ENCODE peak calls at places on chromosomes 1 and 21, in ten cellular contexts. E is GM23248; H is stimulated activated CD4-positive, alpha-beta T cell treated with anti-CD3 and anti-CD28 coated beads, Interleukin-15, amount 100 ng/mL, for 1 hour; R is NCI-H1694; L is activated T-helper 1 cell treated with anti-CD3 and anti-CD28 coated beads, Interleukin-2, amount 50 U/mL, for 16 hours; W is T-helper 22 cell; U is activated naive CD8-positive, alpha-beta T cell treated with anti-CD3 and anti-CD28 coated beads for 36 hours; Z is GM20000; Q is ELR; T is iPS-NIHi11. C is an unnamed sample.

GRCh38 chr1:32754282-32755097 is 51.9 kb upstream of the SYNC start:
- DNase-seq in E (peak; percentile 59), H (peak; percentile 22), R (no peak), L (peak; percentile 48), W (peak; percentile 18), U (peak; percentile 51), Z (no peak), Q (peak; percentile 31), T (peak; percentile 70), C (peak; percentile 86)

GRCh38 chr1:184260382-184260781 is 126.4 kb upstream of the C1orf21 start:
- DNase-seq in E (peak; percentile 85), H (no peak), R (no peak), L (no peak), W (no peak), U (no peak), Z (no peak), Q (peak; percentile 86), T (no peak), C (no peak)

GRCh38 chr1:118989878-118990378 is 1.8 kb upstream of the TBX15 start:
- DNase-seq in E (peak; percentile 96), H (no peak), R (no peak), L (no peak), W (no peak), U (no peak), Z (no peak), Q (no peak), T (peak; percentile 50), C (no peak)

GRCh38 chr1:178060789-178061556 is 32.9 kb upstream of the RASAL2 start:
- DNase-seq in E (peak; percentile 90), H (no peak), R (no peak), L (no peak), W (no peak), U (no peak), Z (no peak), Q (peak; percentile 76), T (peak; percentile 57), C (peak; percentile 92)

GRCh38 chr21:35284199-35284598 is 235.1 kb upstream of the RUNX1 start:
- DNase-seq in E (peak; percentile 7), H (no peak), R (no peak), L (no peak), W (no peak), U (no peak), Z (no peak), Q (no peak), T (no peak), C (no peak)

GRCh38 chr1:53982034-53982761 is 35.8 kb downstream of the LDLRAD1 start:
- DNase-seq in E (peak; percentile 68), H (no peak), R (no peak), L (no peak), W (no peak), U (no peak), Z (no peak), Q (peak; percentile 63), T (peak; percentile 78), C (peak; percentile 87)

GRCh38 chr1:62995173-62995572 is 211.2 kb downstream of the ATG4C start:
- DNase-seq in E (no peak), H (no peak), R (no peak), L (no peak), W (no peak), U (no peak), Z (no peak), Q (no peak), T (no peak), C (no peak)

GRCh38 chr1:237759371-237759770 is 131.4 kb downstream of the ZP4 start:
- DNase-seq in E (no peak), H (no peak), R (no peak), L (no peak), W (no peak), U (no peak), Z (no peak), Q (peak; percentile 86), T (no peak), C (no peak)

GRCh38 chr1:56631901-56632300 is 13.2 kb upstream of the PRKAA2 start:
- DNase-seq in E (no peak), H (no peak), R (no peak), L (no peak), W (no peak), U (no peak), Z (no peak), Q (no peak), T (no peak), C (no peak)

GRCh38 chr1:235901461-235901860 is 34.8 kb upstream of the LYST start:
- DNase-seq in E (peak; percentile 60), H (no peak), R (no peak), L (no peak), W (no peak), U (no peak), Z (no peak), Q (peak; percentile 75), T (no peak), C (no peak)

GRCh38 chr1:216542263-216542662 is 119.0 kb upstream of the USH2A start:
- DNase-seq in E (no peak), H (no peak), R (no peak), L (no peak), W (no peak), U (no peak), Z (no peak), Q (no peak), T (no peak), C (no peak)

GRCh38 chr1:116716391-116716790 is 37.8 kb upstream of the CD2 start:
- DNase-seq in E (no peak), H (no peak), R (no peak), L (no peak), W (no peak), U (no peak), Z (no peak), Q (no peak), T (no peak), C (no peak)

GRCh38 chr1:108708726-108709660 is 3.7 kb upstream of the FNDC7 start:
- DNase-seq in E (no peak), H (peak; percentile 14), R (no peak), L (peak; percentile 32), W (peak; percentile 34), U (peak; percentile 55), Z (peak; percentile 15), Q (peak; percentile 24), T (peak; percentile 43), C (no peak)

GRCh38 chr1:31575373-31576140 is 758 bp upstream of the TINAGL1 start:
- DNase-seq in E (no peak), H (no peak), R (no peak), L (no peak), W (no peak), U (no peak), Z (no peak), Q (no peak), T (no peak), C (no peak)

GRCh38 chr1:198272492-198272891 is 115.7 kb downstream of the NEK7 start:
- DNase-seq in E (peak; percentile 40), H (no peak), R (no peak), L (no peak), W (no peak), U (no peak), Z (no peak), Q (no peak), T (no peak), C (no peak)

GRCh38 chr1:220808501-220809186 is 21.9 kb downstream of the MTARC1 start:
- DNase-seq in E (no peak), H (no peak), R (no peak), L (no peak), W (no peak), U (no peak), Z (no peak), Q (no peak), T (no peak), C (no peak)

GRCh38 chr1:175394739-175395138 is 202.2 kb upstream of the KIAA0040 start:
- DNase-seq in E (no peak), H (no peak), R (peak; percentile 58), L (no peak), W (no peak), U (no peak), Z (no peak), Q (no peak), T (no peak), C (no peak)

GRCh38 chr1:4960336-4960735 is 305.9 kb downstream of the AJAP1 start:
- DNase-seq in E (no peak), H (no peak), R (no peak), L (no peak), W (no peak), U (no peak), Z (no peak), Q (no peak), T (no peak), C (no peak)

GRCh38 chr1:195591917-195592672 is 1016.1 kb downstream of the KCNT2 start:
- DNase-seq in E (peak; percentile 89), H (no peak), R (no peak), L (no peak), W (no peak), U (no peak), Z (no peak), Q (peak; percentile 97), T (no peak), C (no peak)

GRCh38 chr1:55696181-55696580 is 481.0 kb upstream of the USP24 start:
- DNase-seq in E (peak; percentile 97), H (no peak), R (no peak), L (no peak), W (no peak), U (no peak), Z (no peak), Q (peak; percentile 96), T (no peak), C (no peak)

GRCh38 chr1:29521438-29521715 is 285.1 kb downstream of the PTPRU start:
- DNase-seq in E (no peak), H (no peak), R (no peak), L (no peak), W (no peak), U (no peak), Z (no peak), Q (no peak), T (no peak), C (no peak)

GRCh38 chr1:41516168-41516961 is 31.9 kb upstream of the EDN2 start:
- DNase-seq in E (peak; percentile 89), H (peak; percentile 52), R (peak; percentile 62), L (peak; percentile 33), W (no peak), U (peak; percentile 71), Z (peak; percentile 94), Q (peak; percentile 76), T (peak; percentile 98), C (peak; percentile 87)

GRCh38 chr21:42439284-42440186 is 35.8 kb downstream of the UBASH3A start:
- DNase-seq in E (no peak), H (no peak), R (no peak), L (no peak), W (no peak), U (peak; percentile 66), Z (peak; percentile 45), Q (no peak), T (no peak), C (no peak)

GRCh38 chr1:209565759-209566678 is 17.5 kb upstream of the CAMK1G start:
- DNase-seq in E (peak; percentile 86), H (peak; percentile 42), R (peak; percentile 94), L (peak; percentile 42), W (peak; percentile 30), U (peak; percentile 64), Z (peak; percentile 74), Q (peak; percentile 90), T (peak; percentile 79), C (peak; percentile 96)

GRCh38 chr1:228271701-228272251 is 63.9 kb downstream of the OBSCN start:
- DNase-seq in E (no peak), H (no peak), R (no peak), L (no peak), W (no peak), U (no peak), Z (no peak), Q (no peak), T (no peak), C (no peak)

GRCh38 chr1:156152628-156153027 is 757 bp upstream of the SEMA4A start:
- DNase-seq in E (no peak), H (no peak), R (no peak), L (no peak), W (no peak), U (no peak), Z (no peak), Q (peak; percentile 52), T (no peak), C (no peak)

GRCh38 chr1:153944005-153944821 is 2.3 kb downstream of the DENND4B start:
- DNase-seq in E (peak; percentile 32), H (no peak), R (no peak), L (no peak), W (no peak), U (no peak), Z (no peak), Q (no peak), T (no peak), C (no peak)

GRCh38 chr1:239987103-239987745 is 104.5 kb upstream of the FMN2 start:
- DNase-seq in E (peak; percentile 72), H (no peak), R (peak; percentile 53), L (no peak), W (no peak), U (peak; percentile 12), Z (no peak), Q (peak; percentile 78), T (no peak), C (no peak)

C was measured in NT2/D1.